ENCODE peak calls at places on chromosome 6, in eight cellular contexts. F is right lobe of liver, D is upper lobe of left lung, P is HCT116, Z is heart left ventricle, A is GM12878, Y is HepG2, L is A549. N is an unnamed sample.

GRCh38 chr6:134345780-134346179 is 27.9 kb upstream of the SGK1 start:
- ATAC-seq in F (peak; percentile 64), D (peak; percentile 56), P (no peak), Z (peak; percentile 32), A (no peak), Y (no peak), L (no peak), N (no peak)

GRCh38 chr6:4364711-4365110 is 229.3 kb upstream of the ECI2 start:
- ATAC-seq in F (no peak), D (no peak), P (no peak), Z (no peak), A (no peak), Y (no peak), L (no peak), N (no peak)

GRCh38 chr6:131519670-131520436 is 53.2 kb upstream of the ARG1 start:
- ATAC-seq in F (peak; percentile 99), D (peak; percentile 59), P (peak; percentile 99), Z (no peak), A (peak; percentile 96), Y (peak; percentile 99), L (peak; percentile 85), N (no peak)

GRCh38 chr6:37516920-37517405 is 17.3 kb upstream of the CCDC167 start:
- ATAC-seq in F (peak; percentile 76), D (peak; percentile 21), P (no peak), Z (no peak), A (peak; percentile 4), Y (peak; percentile 61), L (no peak), N (no peak)

GRCh38 chr6:12584631-12585405 is 131.7 kb upstream of the PHACTR1 start:
- ATAC-seq in F (peak; percentile 90), D (peak; percentile 55), P (no peak), Z (peak; percentile 73), A (no peak), Y (no peak), L (no peak), N (peak; percentile 36)

GRCh38 chr6:56739836-56740815 is 97.4 kb upstream of the DST start:
- ATAC-seq in F (peak; percentile 84), D (no peak), P (no peak), Z (no peak), A (no peak), Y (peak; percentile 96), L (no peak), N (no peak)

GRCh38 chr6:125821825-125822281 is 31.1 kb downstream of the NCOA7 start:
- ATAC-seq in F (peak; percentile 95), D (no peak), P (peak; percentile 42), Z (peak; percentile 19), A (peak; percentile 28), Y (peak; percentile 98), L (no peak), N (peak; percentile 44)

GRCh38 chr6:145112711-145113148 is 622.6 kb downstream of the EPM2A start:
- ATAC-seq in F (no peak), D (no peak), P (no peak), Z (no peak), A (no peak), Y (no peak), L (no peak), N (no peak)

GRCh38 chr6:127891731-127892326 is 9.0 kb downstream of the THEMIS start:
- ATAC-seq in F (no peak), D (no peak), P (no peak), Z (no peak), A (no peak), Y (peak; percentile 41), L (no peak), N (no peak)

GRCh38 chr6:31351734-31352496 is 5.1 kb downstream of the HLA-B start:
- ATAC-seq in F (no peak), D (no peak), P (no peak), Z (no peak), A (peak; percentile 22), Y (no peak), L (no peak), N (no peak)

GRCh38 chr6:22754111-22754510 is 184.7 kb downstream of the HDGFL1 start:
- ATAC-seq in F (no peak), D (no peak), P (no peak), Z (no peak), A (no peak), Y (no peak), L (no peak), N (no peak)

GRCh38 chr6:145138469-145139185 is 596.7 kb downstream of the EPM2A start:
- ATAC-seq in F (no peak), D (no peak), P (no peak), Z (no peak), A (no peak), Y (no peak), L (no peak), N (no peak)

GRCh38 chr6:156427345-156427744 is 349.8 kb upstream of the ARID1B start:
- ATAC-seq in F (no peak), D (no peak), P (no peak), Z (peak; percentile 68), A (no peak), Y (no peak), L (peak; percentile 64), N (no peak)

GRCh38 chr6:119243037-119243436 is 106.5 kb downstream of the MAN1A1 start:
- ATAC-seq in F (no peak), D (no peak), P (no peak), Z (no peak), A (no peak), Y (no peak), L (no peak), N (no peak)

GRCh38 chr6:13419826-13420225 is 67.6 kb downstream of the GFOD1 start:
- ATAC-seq in F (no peak), D (no peak), P (no peak), Z (no peak), A (peak; percentile 45), Y (no peak), L (no peak), N (no peak)

GRCh38 chr6:31525932-31526591 is 2.7 kb upstream of the MCCD1 start:
- ATAC-seq in F (peak; percentile 84), D (peak; percentile 34), P (no peak), Z (no peak), A (no peak), Y (peak; percentile 16), L (peak; percentile 20), N (no peak)

GRCh38 chr6:143400258-143401059 is 50.0 kb downstream of the ADAT2 start:
- ATAC-seq in F (peak; percentile 19), D (peak; percentile 67), P (no peak), Z (no peak), A (peak; percentile 82), Y (no peak), L (no peak), N (no peak)

GRCh38 chr6:146027586-146028249 is 1.1 kb upstream of the GRM1 start:
- ATAC-seq in F (peak; percentile 11), D (no peak), P (no peak), Z (no peak), A (peak; percentile 19), Y (peak; percentile 68), L (peak; percentile 30), N (no peak)

GRCh38 chr6:21500894-21501293 is 92.7 kb upstream of the SOX4 start:
- ATAC-seq in F (peak; percentile 50), D (no peak), P (no peak), Z (no peak), A (no peak), Y (no peak), L (no peak), N (no peak)
- TF ChIP-seq POLR2A in F (no peak), D (no peak), P (no peak), Z (no peak), A (no peak), Y (no peak), L (no peak), N (no peak)

GRCh38 chr6:111585241-111585968 is 20.3 kb downstream of the TRAF3IP2 start:
- ATAC-seq in F (peak; percentile 60), D (no peak), P (no peak), Z (no peak), A (no peak), Y (no peak), L (no peak), N (peak; percentile 80)
- H3K4me1 ChIP-seq in F (peaks cover 5% of the 10 kb centered on the region), D (peaks cover 50% of the 10 kb centered on the region), P (peaks cover 28% of the 10 kb centered on the region), Z (peaks cover 13% of the 10 kb centered on the region), A (no peaks in the 10 kb centered on the region), Y (peaks cover 9% of the 10 kb centered on the region), L (peaks cover 44% of the 10 kb centered on the region), N (peaks cover 7% of the 10 kb centered on the region)

GRCh38 chr6:129678463-129678862 is 31.5 kb downstream of the ARHGAP18 start:
- ATAC-seq in F (no peak), D (no peak), P (peak; percentile 41), Z (no peak), A (no peak), Y (no peak), L (no peak), N (no peak)

GRCh38 chr6:129679250-129679649 is 30.7 kb downstream of the ARHGAP18 start:
- ATAC-seq in F (no peak), D (no peak), P (no peak), Z (no peak), A (no peak), Y (no peak), L (no peak), N (no peak)

GRCh38 chr6:129680633-129681032 is 29.3 kb downstream of the ARHGAP18 start:
- ATAC-seq in F (no peak), D (no peak), P (no peak), Z (no peak), A (no peak), Y (no peak), L (no peak), N (no peak)

GRCh38 chr6:129677634-129678325 is 32.2 kb downstream of the ARHGAP18 start:
- ATAC-seq in F (no peak), D (no peak), P (no peak), Z (no peak), A (no peak), Y (peak; percentile 65), L (no peak), N (no peak)

DNA sequence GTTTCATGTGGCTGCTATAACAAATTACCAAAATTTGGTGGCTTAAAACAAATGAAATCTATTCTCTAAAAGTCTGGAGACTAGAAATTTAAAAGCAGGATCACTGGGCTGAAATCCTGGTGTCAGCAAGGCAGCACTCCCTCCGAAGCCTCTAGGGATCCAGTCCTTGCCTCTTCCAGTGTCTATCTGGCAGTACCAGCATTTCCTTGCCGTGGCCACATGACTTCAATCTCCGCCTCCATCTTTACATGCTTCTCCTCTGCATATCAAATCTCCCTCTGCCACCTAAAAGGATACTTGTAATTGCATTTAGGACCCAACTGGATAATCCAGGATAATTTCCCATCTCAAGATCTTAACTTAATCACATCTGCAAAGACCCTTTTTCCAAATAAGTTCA is 30.2 kb downstream of the ARHGAP18 start:
- ATAC-seq in F (no peak), D (no peak), P (peak; percentile 62), Z (no peak), A (no peak), Y (no peak), L (peak; percentile 57), N (no peak)
- TF ChIP-seq POLR2A in F (no peak), D (no peak), P (no peak), Z (no peak), A (no peak), Y (no peak), L (no peak), N (no peak)

GRCh38 chr6:52546678-52547077 is 30.2 kb downstream of the TRAM2 start:
- ATAC-seq in F (no peak), D (no peak), P (no peak), Z (no peak), A (peak; percentile 90), Y (no peak), L (no peak), N (no peak)
- H3K4me1 ChIP-seq in F (peaks cover 72% of the 10 kb centered on the region), D (peaks cover 40% of the 10 kb centered on the region), P (peaks cover 34% of the 10 kb centered on the region), Z (peaks cover 38% of the 10 kb centered on the region), A (peaks cover 28% of the 10 kb centered on the region), Y (peaks cover 100% of the 10 kb centered on the region), L (peaks cover 92% of the 10 kb centered on the region), N (peaks cover 99% of the 10 kb centered on the region)

GRCh38 chr6:165628955-165629354 is 34.1 kb downstream of the PDE10A start:
- ATAC-seq in F (no peak), D (no peak), P (no peak), Z (no peak), A (no peak), Y (no peak), L (no peak), N (no peak)
- TF ChIP-seq POLR2A in F (no peak), D (no peak), P (no peak), Z (no peak), A (no peak), Y (no peak), L (no peak), N (no peak)